ENCODE peak calls at places on chromosomes 11 and 22, in seven cellular contexts. Y is uterus; A is H7; O is NCI-H146; Z is HS-27A; M is effector memory CD4-positive, alpha-beta T cell; I is brain microvascular endothelial cell. V is an unnamed sample.

GRCh38 chr11:70371241-70371640 is 27.1 kb upstream of the CTTN start:
- DNase-seq in Y (no peak), A (no peak), O (no peak), Z (no peak), M (no peak), I (no peak), V (no peak)

GRCh38 chr11:33912405-33913361 is 20.8 kb upstream of the LMO2 start:
- DNase-seq in Y (no peak), A (no peak), O (no peak), Z (peak; percentile 14), M (no peak), I (peak; percentile 84), V (peak; percentile 55)

GRCh38 chr11:34340653-34341052 is 17.2 kb downstream of the ABTB2 start:
- DNase-seq in Y (no peak), A (no peak), O (no peak), Z (no peak), M (no peak), I (no peak), V (no peak)

GRCh38 chr11:16013649-16014275 is 342.6 kb downstream of the SOX6 start:
- DNase-seq in Y (no peak), A (no peak), O (no peak), Z (no peak), M (no peak), I (no peak), V (no peak)

GRCh38 chr11:83278351-83278750 is 7.8 kb downstream of the CCDC90B start:
- DNase-seq in Y (no peak), A (no peak), O (no peak), Z (no peak), M (no peak), I (no peak), V (no peak)

GRCh38 chr11:110513521-110514450 is 84.0 kb downstream of the FDX1 start:
- DNase-seq in Y (peak; percentile 40), A (no peak), O (no peak), Z (no peak), M (no peak), I (no peak), V (no peak)

GRCh38 chr22:29722151-29722550 is 2.3 kb downstream of the CABP7 start:
- DNase-seq in Y (no peak), A (no peak), O (no peak), Z (no peak), M (no peak), I (no peak), V (no peak)

GRCh38 chr11:121426476-121427454 is 25.3 kb upstream of the SORL1 start:
- DNase-seq in Y (peak; percentile 37), A (peak; percentile 91), O (peak; percentile 46), Z (no peak), M (peak; percentile 12), I (no peak), V (peak; percentile 70)

GRCh38 chr11:96116341-96116740 is 192.4 kb upstream of the MTMR2 start:
- DNase-seq in Y (no peak), A (no peak), O (no peak), Z (no peak), M (no peak), I (no peak), V (no peak)

GRCh38 chr22:49638788-49639187 is 188.9 kb downstream of the BRD1 start:
- DNase-seq in Y (no peak), A (no peak), O (no peak), Z (peak; percentile 1), M (no peak), I (peak; percentile 5), V (no peak)

GRCh38 chr11:130858215-130858614 is 58.1 kb downstream of the SNX19 start:
- DNase-seq in Y (no peak), A (peak; percentile 41), O (no peak), Z (no peak), M (no peak), I (no peak), V (no peak)

GRCh38 chr11:69320756-69321741 is 27.1 kb downstream of the MYEOV start:
- DNase-seq in Y (no peak), A (no peak), O (no peak), Z (peak; percentile 75), M (no peak), I (no peak), V (no peak)

GRCh38 chr11:72685560-72686480 is 11.6 kb upstream of the PDE2A start:
- DNase-seq in Y (peak; percentile 75), A (no peak), O (no peak), Z (no peak), M (no peak), I (no peak), V (peak; percentile 47)

GRCh38 chr11:926341-926916 is 759 bp downstream of the AP2A2 start:
- DNase-seq in Y (peak; percentile 45), A (peak; percentile 84), O (peak; percentile 34), Z (peak; percentile 23), M (no peak), I (peak; percentile 37), V (peak; percentile 60)

GRCh38 chr22:44288951-44289350 is 23.8 kb downstream of the SHISAL1 start:
- DNase-seq in Y (no peak), A (no peak), O (no peak), Z (no peak), M (no peak), I (no peak), V (no peak)

GRCh38 chr11:98107736-98108135 is 913.0 kb upstream of the CNTN5 start:
- DNase-seq in Y (no peak), A (no peak), O (peak; percentile 39), Z (no peak), M (no peak), I (no peak), V (no peak)

GRCh38 chr11:78853521-78853920 is 278.9 kb upstream of the NARS2 start:
- DNase-seq in Y (no peak), A (no peak), O (no peak), Z (no peak), M (no peak), I (no peak), V (no peak)

GRCh38 chr11:117523680-117524079 is 196.0 kb downstream of the CEP164 start:
- DNase-seq in Y (no peak), A (no peak), O (no peak), Z (no peak), M (no peak), I (peak; percentile 38), V (no peak)

GRCh38 chr22:42438293-42438650 is 6.1 kb upstream of the NFAM1 start:
- DNase-seq in Y (no peak), A (peak; percentile 86), O (peak; percentile 45), Z (no peak), M (no peak), I (no peak), V (no peak)

GRCh38 chr11:17561466-17562001 is 14.5 kb downstream of the OTOG start:
- DNase-seq in Y (no peak), A (no peak), O (no peak), Z (no peak), M (no peak), I (no peak), V (no peak)

GRCh38 chr11:44031549-44031948 is 16.2 kb upstream of the ACCSL start:
- DNase-seq in Y (no peak), A (no peak), O (no peak), Z (no peak), M (no peak), I (no peak), V (no peak)

GRCh38 chr11:70016666-70017347 is 61.3 kb upstream of the ANO1 start:
- DNase-seq in Y (no peak), A (peak; percentile 12), O (no peak), Z (peak; percentile 34), M (no peak), I (peak; percentile 36), V (no peak)

GRCh38 chr22:25643232-25644000 is 78.9 kb downstream of the GRK3 start:
- DNase-seq in Y (no peak), A (no peak), O (peak; percentile 12), Z (no peak), M (no peak), I (no peak), V (no peak)

GRCh38 chr11:67492801-67493547 is 10.1 kb downstream of the AIP start:
- DNase-seq in Y (no peak), A (peak; percentile 95), O (no peak), Z (no peak), M (no peak), I (no peak), V (no peak)

GRCh38 chr22:46336119-46337078 is 885 bp downstream of the TRMU start:
- DNase-seq in Y (no peak), A (peak; percentile 74), O (peak; percentile 54), Z (no peak), M (no peak), I (no peak), V (peak; percentile 45)

GRCh38 chr22:24401824-24402434 is 25.5 kb upstream of the ADORA2A start:
- DNase-seq in Y (no peak), A (peak; percentile 14), O (no peak), Z (no peak), M (no peak), I (no peak), V (no peak)

GRCh38 chr11:120632579-120632978 is 121.0 kb downstream of the GRIK4 start:
- DNase-seq in Y (no peak), A (peak; percentile 65), O (no peak), Z (no peak), M (no peak), I (no peak), V (no peak)

GRCh38 chr11:131734871-131735270 is 364.5 kb downstream of the NTM start:
- DNase-seq in Y (no peak), A (no peak), O (no peak), Z (no peak), M (no peak), I (no peak), V (no peak)

GRCh38 chr11:84564180-84564866 is 1062.8 kb downstream of the DLG2 start:
- DNase-seq in Y (peak; percentile 20), A (peak; percentile 5), O (peak; percentile 19), Z (peak; percentile 5), M (no peak), I (peak; percentile 62), V (peak; percentile 71)

GRCh38 chr11:5507177-5507576 is 2.6 kb downstream of the UBQLN3 start:
- DNase-seq in Y (no peak), A (no peak), O (no peak), Z (no peak), M (no peak), I (no peak), V (no peak)

GRCh38 chr22:22037740-22038139 is 55.2 kb upstream of the TOP3B start:
- DNase-seq in Y (no peak), A (no peak), O (peak; percentile 76), Z (peak; percentile 30), M (no peak), I (peak; percentile 88), V (peak; percentile 62)

GRCh38 chr11:69920500-69921428 is 101.5 kb upstream of the FGF3 start:
- DNase-seq in Y (peak; percentile 12), A (peak; percentile 41), O (no peak), Z (no peak), M (no peak), I (no peak), V (no peak)

GRCh38 chr11:68297812-68298658 is 14.4 kb upstream of the LRP5 start:
- DNase-seq in Y (peak; percentile 87), A (peak; percentile 97), O (peak; percentile 55), Z (peak; percentile 39), M (peak; percentile 46), I (peak; percentile 61), V (peak; percentile 89)

GRCh38 chr11:101458161-101458560 is 125.6 kb downstream of the TRPC6 start:
- DNase-seq in Y (no peak), A (no peak), O (no peak), Z (no peak), M (no peak), I (no peak), V (no peak)

GRCh38 chr11:64238076-64238475 is 2.8 kb upstream of the FKBP2 start:
- DNase-seq in Y (no peak), A (no peak), O (peak; percentile 59), Z (no peak), M (no peak), I (no peak), V (no peak)

GRCh38 chr11:4134844-4135243 is 40.2 kb downstream of the RRM1 start:
- DNase-seq in Y (no peak), A (no peak), O (no peak), Z (no peak), M (no peak), I (peak; percentile 29), V (no peak)

GRCh38 chr11:68674461-68674860 is 9.9 kb upstream of the GAL start:
- DNase-seq in Y (no peak), A (no peak), O (no peak), Z (no peak), M (no peak), I (no peak), V (no peak)

V was measured in hepatocyte.